ENCODE peak calls at places on chromosomes 16 and 17, in six cellular contexts. S is HT1080; G is T-cell; X is KG1; Y is AG04450; M is stimulated activated CD8-positive, alpha-beta memory T cell treated with anti-CD3 and anti-CD28 coated beads, Interleukin-15, amount 100 ng/mL, for 24 hours. A is an unnamed sample.

GRCh38 chr16:9934723-9935508 is 247.3 kb downstream of the GRIN2A start:
- DNase-seq in S (no peak), G (no peak), X (no peak), Y (no peak), M (no peak), A (no peak)

GRCh38 chr17:55348749-55349354 is 72.8 kb downstream of the MMD start:
- DNase-seq in S (peak), G (no peak), X (peak), Y (peak), M (no peak), A (no peak)

GRCh38 chr17:79633937-79634813 is 23.3 kb upstream of the RBFOX3 start:
- DNase-seq in S (no peak), G (no peak), X (no peak), Y (no peak), M (no peak), A (no peak)

GRCh38 chr17:2433696-2434095 is 32.8 kb upstream of the MNT start:
- DNase-seq in S (peak), G (no peak), X (no peak), Y (no peak), M (no peak), A (no peak)

GRCh38 chr16:69498926-69499325 is 66.8 kb upstream of the NFAT5 start:
- DNase-seq in S (no peak), G (no peak), X (no peak), Y (no peak), M (no peak), A (no peak)

GRCh38 chr17:83108709-83109108 is 29.3 kb downstream of the METRNL start:
- DNase-seq in S (no peak), G (no peak), X (no peak), Y (no peak), M (no peak), A (no peak)

GRCh38 chr16:30958164-30959083 is 870 bp downstream of the SETD1A start:
- DNase-seq in S (peak), G (no peak), X (no peak), Y (no peak), M (no peak), A (no peak)

GRCh38 chr16:85112364-85112763 is at the start of gene CIBAR2:
- DNase-seq in S (no peak), G (no peak), X (no peak), Y (no peak), M (no peak), A (no peak)

GRCh38 chr17:28151001-28151400 is 108.5 kb downstream of the NLK start:
- DNase-seq in S (no peak), G (no peak), X (no peak), Y (no peak), M (no peak), A (no peak)

GRCh38 chr17:15451681-15452080 is 15.7 kb downstream of the CDRT4 start:
- DNase-seq in S (no peak), G (no peak), X (no peak), Y (no peak), M (no peak), A (no peak)

GRCh38 chr17:81302861-81303326 is 7.8 kb upstream of the SLC38A10 start:
- DNase-seq in S (no peak), G (no peak), X (no peak), Y (no peak), M (no peak), A (no peak)

GRCh38 chr16:80433617-80434016 is 107.2 kb upstream of the DYNLRB2 start:
- DNase-seq in S (peak), G (no peak), X (no peak), Y (no peak), M (no peak), A (no peak)

GRCh38 chr16:8801686-8802085 is 4.0 kb downstream of the PMM2 start:
- DNase-seq in S (no peak), G (no peak), X (no peak), Y (no peak), M (no peak), A (no peak)

GRCh38 chr16:54957403-54957802 is 26.7 kb downstream of the IRX5 start:
- DNase-seq in S (peak), G (no peak), X (peak), Y (no peak), M (no peak), A (no peak)

GRCh38 chr17:63096426-63096825 is 130.4 kb downstream of the TANC2 start:
- DNase-seq in S (no peak), G (no peak), X (no peak), Y (peak), M (no peak), A (no peak)

GRCh38 chr16:86195863-86196630 is 297.1 kb downstream of the IRF8 start:
- DNase-seq in S (no peak), G (no peak), X (no peak), Y (no peak), M (no peak), A (no peak)

GRCh38 chr16:48561960-48562393 is 48.0 kb downstream of the N4BP1 start:
- DNase-seq in S (no peak), G (no peak), X (no peak), Y (no peak), M (no peak), A (no peak)

GRCh38 chr16:57892447-57893096 is 78.4 kb downstream of the CNGB1 start:
- DNase-seq in S (no peak), G (no peak), X (no peak), Y (no peak), M (no peak), A (no peak)

A was measured in retinal pigment epithelial cell.